ENCODE peak calls at places on chromosomes 13 and 19, in eight cellular contexts. I, V, Z, J, Y, K, H and W are unnamed samples. For H3K4me1, the result is how much of the 10 kb centered on the place peaks cover.

GRCh38 chr19:49570997-49571676 is 9.2 kb downstream of the NOSIP start:
- DNase-seq in J (no peak), H (no peak), Y (no peak), I (no peak), Z (no peak), K (peak), V (peak), W (peak)

GRCh38 chr19:18906605-18907519 is 10.9 kb upstream of the CERS1 start:
- DNase-seq in J (no peak), V (no peak), K (no peak), H (no peak), I (no peak), Y (no peak), Z (no peak), W (peak)

GRCh38 chr13:35736876-35737275 is 260.4 kb upstream of the MAB21L1 start:
- DNase-seq in J (no peak), H (no peak), Z (no peak), V (no peak), K (no peak), Y (no peak), I (no peak), W (no peak)

GRCh38 chr19:18852634-18853033 is 20.9 kb downstream of the UPF1 start:
- DNase-seq in Y (no peak), H (no peak), Z (no peak), J (no peak), I (no peak), K (no peak), V (no peak), W (no peak)

GRCh38 chr19:12864721-12865715 is 16.2 kb downstream of the DNASE2 start:
- DNase-seq in H (peak), V (no peak), Y (no peak), K (no peak), I (no peak), J (no peak), Z (no peak), W (no peak)

GRCh38 chr19:27679905-27680304 is 1533.0 kb downstream of the UQCRFS1 start:
- DNase-seq in Z (no peak), I (no peak), Y (no peak), J (no peak), K (no peak), V (no peak), H (no peak), W (no peak)

GRCh38 chr19:7562646-7563393 is 27.3 kb downstream of the PNPLA6 start:
- DNase-seq in V (peak), K (peak), H (peak), J (no peak), Y (no peak), Z (no peak), I (no peak), W (peak)

GRCh38 chr19:19955208-19955607 is 54.5 kb downstream of the ZNF93 start:
- DNase-seq in Z (no peak), K (no peak), J (no peak), H (no peak), Y (no peak), V (no peak), I (no peak), W (no peak)

GRCh38 chr19:43519436-43520088 is 7.4 kb downstream of the ETHE1 start:
- DNase-seq in H (peak), I (peak), Z (peak), Y (peak), J (peak), V (peak), K (peak), W (peak)

GRCh38 chr13:59603646-59604045 is 560.1 kb downstream of the DIAPH3 start:
- DNase-seq in V (no peak), Y (no peak), K (no peak), Z (no peak), H (no peak), J (no peak), I (no peak), W (no peak)

GRCh38 chr19:49689133-49690072 is at the start of gene ADM5:
- DNase-seq in Z (no peak), Y (no peak), V (peak), K (peak), I (no peak), J (peak), H (peak), W (no peak)

DNA sequence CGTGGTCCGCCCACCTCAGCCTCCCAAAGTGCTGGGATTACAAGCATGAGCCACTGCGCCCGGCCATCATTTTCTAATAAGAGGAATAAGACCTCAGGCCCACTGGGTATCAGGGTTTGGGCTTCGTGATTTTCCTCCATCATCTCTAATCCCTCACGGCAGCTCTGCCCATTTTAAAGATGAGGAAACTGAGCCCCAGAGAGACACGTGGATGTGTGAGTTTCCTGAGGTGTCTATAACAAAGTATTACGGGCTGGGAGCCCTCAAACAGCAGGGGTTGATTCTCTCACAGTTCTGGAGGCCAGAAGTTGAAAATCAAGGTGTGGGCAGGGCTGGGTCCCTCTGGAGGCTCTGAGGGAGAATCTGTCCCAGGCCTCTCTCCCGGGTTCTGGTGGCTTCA is 33.7 kb downstream of the MYO9B start:
- DNase-seq in Z (no peak), V (no peak), J (no peak), K (no peak), I (no peak), Y (no peak), H (no peak), W (no peak)
- H3K4me1 ChIP-seq in Z (under half), V (under half), J (under half), K (under half), I (under half), Y (under half), H (under half), W (under half)

DNA sequence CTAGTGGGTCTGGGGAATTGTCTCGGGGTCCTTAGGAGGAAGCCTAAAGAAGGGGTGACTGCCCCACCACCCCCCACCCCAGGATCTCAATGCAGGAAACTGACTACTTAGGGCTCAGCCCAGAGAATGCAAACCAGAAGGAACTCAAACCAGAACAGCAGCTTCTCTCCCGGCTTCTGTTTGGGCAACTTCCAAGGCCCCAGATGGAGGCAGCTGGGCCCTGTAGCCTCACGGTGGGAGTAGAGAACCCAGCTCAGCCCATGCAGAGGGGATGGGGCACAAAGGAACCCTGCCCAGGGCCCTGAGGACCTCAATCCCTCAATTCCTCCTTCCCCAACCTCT is 2.3 kb downstream of the ADGRE5 start:
- DNase-seq in K (no peak), J (no peak), Z (peak), I (no peak), V (no peak), Y (peak), H (no peak), W (no peak)
- H3K4me1 ChIP-seq in K (under half), J (under half), Z (under half), I (under half), V (under half), Y (half or more), H (under half), W (under half)

GRCh38 chr19:46202426-46202825 is 27.1 kb upstream of the IGFL1 start:
- DNase-seq in V (no peak), H (no peak), Z (no peak), Y (no peak), J (no peak), I (no peak), K (no peak), W (no peak)
- H3K4me1 ChIP-seq in V (under half), H (under half), Z (under half), Y (under half), J (under half), I (under half), K (under half), W (under half)

GRCh38 chr19:1109697-1110671 is 6.2 kb downstream of the GPX4 start:
- DNase-seq in V (no peak), J (no peak), H (no peak), I (no peak), K (no peak), Z (no peak), Y (no peak), W (no peak)
- H3K4me1 ChIP-seq in V (under half), J (under half), H (under half), I (under half), K (under half), Z (under half), Y (half or more), W (under half)

GRCh38 chr19:47253970-47254369 is 2.4 kb upstream of the CCDC9 start:
- DNase-seq in K (no peak), Z (no peak), V (no peak), Y (no peak), I (no peak), J (no peak), H (no peak), W (no peak)
- H3K4me1 ChIP-seq in K (under half), Z (under half), V (under half), Y (under half), I (under half), J (under half), H (under half), W (under half)

GRCh38 chr13:110150384-110151091 is 156.4 kb downstream of the COL4A1 start:
- DNase-seq in I (no peak), V (no peak), Y (no peak), Z (peak), K (no peak), H (no peak), J (no peak), W (no peak)
- H3K4me1 ChIP-seq in I (under half), V (under half), Y (under half), Z (under half), K (under half), H (under half), J (under half), W (under half)

DNA sequence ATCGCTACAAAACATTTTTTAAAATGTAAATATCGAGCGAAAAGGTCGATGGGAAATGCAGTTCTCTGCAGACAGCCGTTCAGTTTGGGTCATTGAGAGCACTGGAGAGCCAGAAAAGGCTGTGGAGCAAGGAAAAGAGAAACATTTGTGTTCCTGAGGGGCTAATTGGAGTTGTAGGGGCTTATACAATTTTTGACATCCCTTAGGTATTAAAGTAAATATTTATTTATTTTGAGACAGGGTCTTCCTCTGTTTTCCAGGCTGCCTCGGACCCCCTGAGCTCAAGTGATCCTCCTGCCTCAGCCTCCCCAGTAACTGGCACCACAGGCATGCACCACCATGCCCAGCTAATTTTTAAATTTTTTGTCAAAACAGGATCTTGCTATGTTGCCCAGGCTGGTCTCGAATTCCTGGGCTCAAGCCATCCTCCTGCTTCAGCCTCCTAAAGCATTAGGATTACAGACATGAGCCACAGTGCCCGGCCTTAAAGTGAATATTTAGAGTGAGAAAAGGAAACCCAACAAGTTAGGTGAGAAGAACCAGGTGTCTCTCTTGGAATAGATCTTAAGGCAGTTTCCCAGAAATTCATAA is 825 bp upstream of the YIF1B start:
- DNase-seq in V (no peak), Z (no peak), I (no peak), H (no peak), J (no peak), K (no peak), Y (no peak), W (no peak)
- H3K4me1 ChIP-seq in V (under half), Z (under half), I (under half), H (under half), J (under half), K (under half), Y (under half), W (under half)

GRCh38 chr19:41537789-41538188 is 38.2 kb upstream of the CEACAM21 start:
- DNase-seq in Z (peak), Y (no peak), H (no peak), J (no peak), K (peak), I (no peak), V (no peak), W (no peak)
- H3K4me1 ChIP-seq in Z (under half), Y (under half), H (under half), J (under half), K (under half), I (under half), V (under half), W (under half)

GRCh38 chr19:45451181-45451849 is 16.5 kb upstream of the FOSB start:
- DNase-seq in I (peak), K (peak), V (no peak), H (peak), Z (peak), Y (peak), J (peak), W (peak)
- H3K4me1 ChIP-seq in I (under half), K (under half), V (under half), H (under half), Z (under half), Y (under half), J (under half), W (under half)

GRCh38 chr13:51867062-51867461 is 5.3 kb downstream of the CCDC70 start:
- DNase-seq in H (no peak), Z (no peak), K (no peak), V (no peak), I (no peak), Y (no peak), J (no peak), W (no peak)
- H3K4me1 ChIP-seq in H (under half), Z (under half), K (under half), V (under half), I (under half), Y (under half), J (under half), W (under half)